ENCODE peak calls at places on chromosomes 7 and 10, in six cellular contexts. S is skeletal muscle cell, J is pancreas, E is myocyte, H is GM10248, V is lower lobe of right lung. D is an unnamed sample.

GRCh38 chr10:12934777-12935176 is 66.7 kb downstream of the CCDC3 start:
- DNase-seq in S (no peak), J (no peak), E (no peak), H (no peak), V (no peak), D (no peak)

GRCh38 chr10:27611209-27611608 is 107.1 kb downstream of the RAB18 start:
- DNase-seq in S (peak), J (no peak), E (peak), H (no peak), V (no peak), D (no peak)

GRCh38 chr7:4531236-4531635 is 150.9 kb upstream of the FOXK1 start:
- DNase-seq in S (no peak), J (no peak), E (no peak), H (no peak), V (no peak), D (no peak)

GRCh38 chr10:968546-969199 is 19.6 kb upstream of the GTPBP4 start:
- DNase-seq in S (no peak), J (no peak), E (no peak), H (no peak), V (no peak), D (no peak)

GRCh38 chr7:151568951-151569652 is 49.4 kb upstream of the RHEB start:
- DNase-seq in S (no peak), J (no peak), E (no peak), H (no peak), V (no peak), D (no peak)

GRCh38 chr7:27185708-27186449 is 847 bp upstream of the HOXA11 start:
- DNase-seq in S (no peak), J (peak), E (no peak), H (no peak), V (no peak), D (no peak)

GRCh38 chr10:11663763-11664555 is 52.5 kb upstream of the USP6NL start:
- DNase-seq in S (no peak), J (no peak), E (peak), H (peak), V (no peak), D (no peak)

GRCh38 chr7:35777121-35777520 is 23.7 kb upstream of the SEPTIN7 start:
- DNase-seq in S (no peak), J (no peak), E (no peak), H (no peak), V (no peak), D (no peak)

GRCh38 chr7:30062587-30062986 is 34.4 kb downstream of the PLEKHA8 start:
- DNase-seq in S (no peak), J (no peak), E (peak), H (peak), V (no peak), D (no peak)

GRCh38 chr7:108178393-108178792 is 48.2 kb upstream of the LAMB4 start:
- DNase-seq in S (no peak), J (peak), E (peak), H (no peak), V (no peak), D (no peak)

D was measured in mucosa of gallbladder.